ENCODE peak calls at places on chromosomes 6 and 20, in four cellular contexts. J, B, X and P are unnamed samples.

GRCh38 chr6:169266746-169267629 is 13.3 kb upstream of the THBS2 start:
- DNase-seq in J (no peak), B (no peak), X (no peak), P (peak)

GRCh38 chr20:36543187-36544133 is 2.1 kb downstream of the MYL9 start:
- DNase-seq in J (no peak), B (no peak), X (no peak), P (peak)

GRCh38 chr6:112416885-112417284 is 69.8 kb downstream of the RFPL4B start:
- DNase-seq in J (no peak), B (no peak), X (no peak), P (no peak)

GRCh38 chr20:19375301-19375885 is 163.0 kb downstream of the SLC24A3 start:
- DNase-seq in J (no peak), B (no peak), X (no peak), P (no peak)

GRCh38 chr6:104957301-104958177 is 632 bp downstream of the LIN28B start:
- DNase-seq in J (peak), B (no peak), X (peak), P (no peak)

GRCh38 chr6:161168281-161168891 is 105.5 kb downstream of the AGPAT4 start:
- DNase-seq in J (no peak), B (no peak), X (no peak), P (peak)

GRCh38 chr6:39367661-39368060 is 45.2 kb upstream of the KCNK16 start:
- DNase-seq in J (no peak), B (no peak), X (no peak), P (no peak)

GRCh38 chr20:22346716-22347115 is 237.7 kb downstream of the FOXA2 start:
- DNase-seq in J (no peak), B (no peak), X (no peak), P (no peak)

GRCh38 chr20:62366370-62367135 is 559 bp downstream of the LAMA5 start:
- DNase-seq in J (peak), B (no peak), X (peak), P (peak)

GRCh38 chr6:147087641-147088040 is 116.6 kb upstream of the STXBP5 start:
- DNase-seq in J (no peak), B (no peak), X (no peak), P (no peak)

GRCh38 chr6:26464416-26465131 is 6.8 kb downstream of the BTN2A1 start:
- DNase-seq in J (no peak), B (no peak), X (no peak), P (no peak)

GRCh38 chr6:452301-453067 is 60.9 kb downstream of the IRF4 start:
- DNase-seq in J (no peak), B (no peak), X (peak), P (peak)

GRCh38 chr6:27502508-27503435 is 29.9 kb upstream of the ZNF184 start:
- DNase-seq in J (peak), B (no peak), X (peak), P (no peak)

GRCh38 chr20:32017711-32018251 is 7.5 kb downstream of the CCM2L start:
- DNase-seq in J (peak), B (no peak), X (peak), P (no peak)

GRCh38 chr20:15708984-15709598 is 864.2 kb downstream of the KIF16B start:
- DNase-seq in J (peak), B (no peak), X (peak), P (no peak)

GRCh38 chr20:44776977-44777376 is 31.3 kb downstream of the KCNK15 start:
- DNase-seq in J (peak), B (no peak), X (peak), P (no peak)

GRCh38 chr20:9359561-9360308 is 154.7 kb upstream of the LAMP5 start:
- DNase-seq in J (no peak), B (no peak), X (peak), P (peak)

GRCh38 chr6:110874880-110875547 is 429 bp downstream of the AMD1 start:
- DNase-seq in J (no peak), B (no peak), X (no peak), P (peak)

GRCh38 chr6:28709478-28710349 is 184.0 kb downstream of the GPX5 start:
- DNase-seq in J (peak), B (no peak), X (peak), P (no peak)

GRCh38 chr6:35015996-35016395 is 125.1 kb downstream of the TCP11 start:
- DNase-seq in J (no peak), B (no peak), X (no peak), P (no peak)

GRCh38 chr6:111750753-111751684 is 122.2 kb downstream of the FYN start:
- DNase-seq in J (no peak), B (no peak), X (peak), P (no peak)

GRCh38 chr6:141580988-141581387 is 551.7 kb upstream of the GJE1 start:
- DNase-seq in J (no peak), B (no peak), X (no peak), P (no peak)

GRCh38 chr20:64254156-64254555 is 1.4 kb upstream of the PCMTD2 start:
- DNase-seq in J (no peak), B (no peak), X (peak), P (no peak)

GRCh38 chr6:47709160-47709559 is 10.8 kb downstream of the ADGRF4 start:
- DNase-seq in J (no peak), B (no peak), X (no peak), P (no peak)

GRCh38 chr20:23086056-23086551 is at the start of gene CD93:
- DNase-seq in J (no peak), B (no peak), X (no peak), P (peak)

GRCh38 chr20:48827880-48828733 is at the start of gene PREX1:
- DNase-seq in J (peak), B (no peak), X (peak), P (peak)

GRCh38 chr20:50475879-50476292 is 34.3 kb upstream of the PTPN1 start:
- DNase-seq in J (peak), B (no peak), X (no peak), P (no peak)

GRCh38 chr20:46367967-46368901 is 38.2 kb downstream of the ELMO2 start:
- DNase-seq in J (peak), B (no peak), X (no peak), P (no peak)

GRCh38 chr6:7513534-7513933 is 27.9 kb upstream of the DSP start:
- DNase-seq in J (no peak), B (no peak), X (no peak), P (no peak)

GRCh38 chr6:72869621-72870020 is 247.8 kb downstream of the KCNQ5 start:
- DNase-seq in J (no peak), B (no peak), X (no peak), P (no peak)

GRCh38 chr6:165119231-165120020 is 190.0 kb downstream of the C6orf118 start:
- DNase-seq in J (no peak), B (no peak), X (no peak), P (no peak)

GRCh38 chr6:147341486-147341885 is 137.3 kb downstream of the STXBP5 start:
- DNase-seq in J (no peak), B (no peak), X (no peak), P (no peak)

GRCh38 chr20:51930775-51931174 is 128.5 kb upstream of the SALL4 start:
- DNase-seq in J (no peak), B (no peak), X (no peak), P (no peak)

GRCh38 chr6:127102299-127102698 is 16.2 kb upstream of the RSPO3 start:
- DNase-seq in J (no peak), B (no peak), X (no peak), P (no peak)

GRCh38 chr20:44606725-44607441 is 24.5 kb downstream of the PKIG start:
- DNase-seq in J (no peak), B (no peak), X (no peak), P (peak)

GRCh38 chr6:42451595-42452170 is at the start of gene TRERF1:
- DNase-seq in J (peak), B (no peak), X (peak), P (peak)

GRCh38 chr6:39843305-39844020 is 51.3 kb downstream of the DAAM2 start:
- DNase-seq in J (no peak), B (no peak), X (no peak), P (no peak)

GRCh38 chr6:19837511-19838441 is 606 bp downstream of the ID4 start:
- DNase-seq in J (no peak), B (no peak), X (peak), P (peak)

GRCh38 chr6:19834858-19835257 is 2.3 kb upstream of the ID4 start:
- DNase-seq in J (no peak), B (no peak), X (no peak), P (no peak)

GRCh38 chr6:19838442-19839236 is 1.5 kb downstream of the ID4 start:
- DNase-seq in J (no peak), B (no peak), X (peak), P (peak)

GRCh38 chr6:19835605-19836004 is 1.6 kb upstream of the ID4 start:
- DNase-seq in J (no peak), B (no peak), X (no peak), P (no peak)

DNA sequence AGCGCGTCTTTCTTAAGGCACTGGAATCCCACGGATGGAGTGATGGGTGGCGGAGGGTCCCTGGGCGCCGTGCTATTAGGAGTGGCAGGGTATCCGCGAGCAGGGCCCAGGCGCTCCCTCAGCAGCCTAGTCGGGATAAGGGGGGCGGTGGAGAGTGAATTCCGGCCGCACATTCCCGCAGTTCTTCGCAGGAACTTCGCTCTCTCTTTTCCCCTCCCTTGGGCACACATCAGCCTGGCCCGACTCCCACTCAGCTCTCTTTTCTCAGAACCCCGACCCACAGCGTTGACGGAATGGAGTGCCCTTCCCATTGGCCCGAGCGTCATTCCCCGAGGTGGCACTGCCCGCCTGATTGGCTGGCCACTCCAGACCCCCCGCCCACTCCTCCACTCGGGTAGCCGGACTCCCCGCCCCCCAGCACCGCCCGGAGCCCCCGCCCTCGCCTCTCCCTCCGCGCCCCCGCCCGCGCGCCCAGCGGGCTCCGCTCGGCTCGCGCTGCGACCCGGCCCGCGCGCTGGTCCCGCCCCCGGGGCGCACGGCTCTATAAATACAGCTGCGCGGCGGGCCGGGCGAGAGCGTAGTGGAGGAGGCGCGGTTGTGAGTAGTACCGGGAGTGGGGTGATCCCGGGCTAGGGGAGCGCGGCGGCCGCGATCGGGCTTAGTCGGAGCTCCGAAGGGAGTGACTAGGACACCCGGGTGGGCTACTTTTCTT is at the start of gene ID4:
- DNase-seq in J (no peak), B (no peak), X (peak), P (peak)
- TF ChIP-seq POLR2A in J (no peak), B (peak), X (peak), P (peak)

GRCh38 chr6:33201147-33201545 is 479 bp downstream of the SLC39A7 start:
- DNase-seq in J (peak), B (no peak), X (no peak), P (no peak)
- TF ChIP-seq CTCF in J (peak), B (no peak), X (no peak), P (no peak)

DNA sequence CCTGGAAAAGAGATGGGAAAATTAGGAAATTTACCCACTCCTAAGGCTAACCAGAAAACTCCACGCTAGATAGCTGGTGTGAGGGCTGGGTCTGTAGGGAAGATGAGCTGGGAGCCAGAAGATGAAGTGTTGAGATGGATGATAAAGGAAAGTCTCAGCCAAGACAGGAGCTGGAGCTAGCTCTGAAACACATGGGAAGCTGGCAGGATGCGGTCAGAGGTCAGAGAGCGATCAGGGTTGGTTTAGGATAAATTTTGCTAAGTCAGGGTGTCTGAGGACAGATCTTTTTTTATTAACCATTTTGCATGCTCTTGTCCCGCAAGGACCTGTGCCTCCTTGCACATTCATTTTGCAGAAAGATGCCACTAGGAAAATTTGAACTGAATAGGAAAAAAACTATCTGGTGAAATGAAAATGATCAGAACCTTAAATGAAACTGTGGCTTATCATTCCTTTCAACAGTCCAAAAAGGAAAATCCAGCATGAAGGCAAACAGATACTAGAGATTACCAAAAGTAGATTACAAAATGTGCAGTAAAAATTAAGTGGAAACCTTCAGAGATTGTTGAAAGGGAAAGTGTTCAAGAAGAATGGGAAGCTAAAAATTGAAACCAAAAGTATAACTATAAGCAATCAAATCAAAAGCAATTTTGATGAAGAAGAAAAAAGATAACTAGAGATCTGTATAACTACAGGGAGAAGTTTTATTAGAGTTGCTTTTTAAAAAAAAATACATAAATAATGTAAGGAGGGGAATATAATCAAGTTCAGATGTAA is 10.7 kb upstream of the EDN1 start:
- DNase-seq in J (no peak), B (no peak), X (no peak), P (no peak)
- H3K4me3 ChIP-seq in J (no peak), B (no peak), X (no peak), P (no peak)

GRCh38 chr6:144820270-144820669 is 535.1 kb downstream of the UTRN start:
- DNase-seq in J (no peak), B (no peak), X (no peak), P (no peak)
- TF ChIP-seq POLR2A in J (no peak), B (no peak), X (no peak), P (no peak)

GRCh38 chr6:52457096-52457495 is 37.0 kb downstream of the EFHC1 start:
- DNase-seq in J (no peak), B (no peak), X (no peak), P (no peak)
- TF ChIP-seq CTCF in J (no peak), B (no peak), X (no peak), P (no peak)

GRCh38 chr6:131255911-131256310 is 120.6 kb downstream of the AKAP7 start:
- DNase-seq in J (no peak), B (no peak), X (no peak), P (no peak)

GRCh38 chr6:131244942-131245341 is 109.7 kb downstream of the AKAP7 start:
- DNase-seq in J (no peak), B (no peak), X (no peak), P (no peak)

GRCh38 chr6:131255434-131255833 is 120.2 kb downstream of the AKAP7 start:
- DNase-seq in J (no peak), B (no peak), X (no peak), P (no peak)

GRCh38 chr6:131251593-131252204 is 116.4 kb downstream of the AKAP7 start:
- DNase-seq in J (no peak), B (no peak), X (no peak), P (no peak)

GRCh38 chr6:131250121-131250520 is 114.9 kb downstream of the AKAP7 start:
- DNase-seq in J (no peak), B (no peak), X (peak), P (peak)
- H3K4me3 ChIP-seq in J (no peak), B (no peak), X (peak), P (no peak)

DNA sequence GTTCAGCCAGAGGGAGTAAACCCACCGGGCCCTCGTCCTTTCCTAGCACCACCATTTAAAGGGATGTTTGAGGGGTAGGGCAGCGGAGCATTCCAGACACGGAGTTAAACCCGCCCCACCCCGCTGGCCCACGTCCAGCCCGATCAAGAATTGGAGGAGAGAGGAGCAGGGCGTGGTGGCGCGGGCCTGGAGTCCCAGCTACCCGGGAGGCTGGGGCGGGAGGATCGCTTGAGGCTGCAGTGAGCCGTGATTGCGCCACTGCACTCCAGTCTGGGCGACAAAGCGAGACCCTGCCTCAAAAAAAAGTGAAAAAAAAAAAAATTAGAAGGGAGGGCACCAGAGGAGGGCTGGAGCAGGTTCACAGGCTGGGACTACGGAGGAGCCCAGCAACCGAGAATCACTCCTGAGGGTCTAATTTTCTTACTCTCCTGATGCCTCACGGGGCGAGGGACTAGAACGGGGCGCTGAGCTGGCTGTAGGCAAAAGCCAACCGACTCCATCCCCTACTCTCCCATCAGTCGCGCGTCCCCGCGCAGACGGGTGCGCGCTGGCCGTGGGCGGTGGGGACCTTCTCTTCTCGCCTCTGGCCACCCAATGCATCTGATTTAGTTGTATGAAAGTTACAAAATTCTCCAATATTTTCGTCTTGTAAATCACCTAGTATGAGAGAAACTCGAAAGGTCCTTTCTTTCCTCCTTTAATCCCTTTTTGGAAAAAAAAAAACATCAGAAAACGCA is 6.1 kb upstream of the HSPA1B start:
- DNase-seq in J (peak), B (no peak), X (peak), P (no peak)
- TF ChIP-seq POLR2A in J (no peak), B (no peak), X (no peak), P (no peak)